ENCODE peak calls at places on chromosomes 1 and 21, in eight cellular contexts. I is neural crest cell, Y is NCI-H1092, G is NCI-H2029, W is thoracic aorta, R is AG20443, T is T-helper 1 cell, A is small intestine. F is an unnamed sample.

GRCh38 chr1:67726224-67726623 is 41.2 kb downstream of the GADD45A start:
- DNase-seq in T (no peak), G (peak), A (no peak), R (no peak), W (no peak), I (no peak), Y (no peak), F (no peak)

GRCh38 chr1:199273837-199274379 is 635.1 kb downstream of the PTPRC start:
- DNase-seq in G (no peak), I (no peak), T (no peak), A (peak), Y (no peak), W (no peak), R (no peak), F (no peak)

GRCh38 chr21:9755611-9756010 is 765.8 kb upstream of the TPTE start:
- DNase-seq in T (no peak), Y (no peak), G (no peak), I (no peak), A (no peak), R (no peak), W (no peak), F (no peak)

GRCh38 chr1:173190101-173190895 is 16.8 kb downstream of the TNFSF4 start:
- DNase-seq in W (peak), R (peak), I (no peak), A (peak), Y (no peak), G (no peak), T (no peak), F (no peak)

GRCh38 chr1:45617618-45618017 is 6.2 kb downstream of the CCDC17 start:
- DNase-seq in I (no peak), W (no peak), T (no peak), G (no peak), A (no peak), R (no peak), Y (no peak), F (no peak)

GRCh38 chr1:95233737-95234493 is at the start of gene RWDD3:
- DNase-seq in T (peak), I (peak), Y (peak), R (peak), W (peak), A (peak), G (peak), F (peak)

GRCh38 chr1:43437031-43437973 is 16.4 kb downstream of the HYI start:
- DNase-seq in Y (no peak), T (no peak), W (no peak), A (no peak), I (no peak), R (no peak), G (no peak), F (no peak)

GRCh38 chr1:17116643-17117042 is 2.6 kb downstream of the PADI2 start:
- DNase-seq in R (no peak), A (no peak), T (no peak), Y (no peak), W (no peak), G (no peak), I (no peak), F (no peak)

GRCh38 chr1:230643887-230644286 is 1.6 kb downstream of the COG2 start:
- DNase-seq in T (peak), R (no peak), I (no peak), W (no peak), A (peak), Y (no peak), G (no peak), F (peak)

F was measured in GM20000.